ENCODE peak calls at places on chromosomes 2 and 18, in seven cellular contexts. G, C, U, W, B, T and V are unnamed samples.

GRCh38 chr2:71082402-71083252 is 14.2 kb downstream of the NAGK start:
- DNase-seq in B (no peak), C (no peak), G (no peak), W (no peak), U (no peak), T (no peak), V (no peak)

GRCh38 chr2:220393717-220394116 is 766.3 kb downstream of the SLC4A3 start:
- DNase-seq in U (no peak), G (peak; percentile 58), T (no peak), B (peak; percentile 3), C (no peak), W (no peak), V (no peak)

GRCh38 chr2:17644997-17645715 is 104.7 kb downstream of the VSNL1 start:
- DNase-seq in U (no peak), T (no peak), C (peak; percentile 33), B (no peak), W (peak; percentile 7), G (no peak), V (no peak)

GRCh38 chr2:169790581-169790980 is 8.1 kb upstream of the SSB start:
- DNase-seq in C (no peak), U (no peak), G (no peak), B (no peak), W (no peak), T (no peak), V (no peak)

GRCh38 chr2:66212749-66213148 is 222.2 kb upstream of the MEIS1 start:
- DNase-seq in G (no peak), T (no peak), U (no peak), B (no peak), W (no peak), C (no peak), V (no peak)

GRCh38 chr18:75344161-75344560 is 83.3 kb downstream of the SMIM21 start:
- DNase-seq in U (no peak), B (no peak), G (no peak), C (no peak), T (no peak), W (no peak), V (no peak)

GRCh38 chr2:101556033-101556459 is 81.1 kb upstream of the RFX8 start:
- DNase-seq in T (no peak), C (no peak), B (no peak), G (no peak), W (no peak), U (no peak), V (no peak)

GRCh38 chr2:223027442-223027841 is 24.5 kb upstream of the KCNE4 start:
- DNase-seq in W (peak; percentile 75), B (no peak), C (peak; percentile 88), T (no peak), U (no peak), G (no peak), V (peak; percentile 40)

GRCh38 chr2:201644001-201644400 is 698 bp upstream of the TMEM237 start:
- DNase-seq in T (no peak), B (no peak), U (no peak), G (no peak), C (peak; percentile 41), W (peak; percentile 36), V (no peak)

GRCh38 chr2:238425505-238425978 is 1.2 kb upstream of the ASB1 start:
- DNase-seq in B (no peak), G (no peak), C (no peak), T (no peak), W (no peak), U (no peak), V (no peak)

GRCh38 chr2:120436460-120436739 is 90.5 kb downstream of the INHBB start:
- DNase-seq in C (no peak), T (no peak), U (no peak), B (no peak), W (no peak), G (no peak), V (no peak)

GRCh38 chr2:174492963-174493431 is 6.2 kb upstream of the GPR155 start:
- DNase-seq in C (no peak), B (no peak), G (no peak), T (no peak), W (no peak), U (no peak), V (no peak)

GRCh38 chr2:98656800-98657199 is 48.4 kb downstream of the UNC50 start:
- DNase-seq in U (no peak), G (no peak), B (no peak), W (no peak), C (no peak), T (no peak), V (no peak)

GRCh38 chr2:71070294-71071025 is 2.0 kb downstream of the NAGK start:
- DNase-seq in U (no peak), W (peak; percentile 41), G (no peak), C (peak; percentile 29), B (no peak), T (peak; percentile 22), V (peak; percentile 16)

GRCh38 chr2:192087398-192087958 is 107.3 kb downstream of the TMEFF2 start:
- DNase-seq in U (no peak), T (no peak), W (no peak), B (no peak), C (peak; percentile 46), G (no peak), V (no peak)

GRCh38 chr2:18487266-18487665 is 73.2 kb downstream of the RDH14 start:
- DNase-seq in T (no peak), U (no peak), B (no peak), G (no peak), C (no peak), W (no peak), V (no peak)

GRCh38 chr18:22106536-22107292 is 62.7 kb upstream of the GATA6 start:
- DNase-seq in U (peak; percentile 57), C (peak; percentile 55), B (peak; percentile 44), G (no peak), T (no peak), W (peak; percentile 31), V (no peak)

GRCh38 chr2:25165992-25166618 is 2.3 kb downstream of the POMC start:
- DNase-seq in B (peak; percentile 60), C (peak; percentile 48), T (no peak), G (peak; percentile 25), W (peak; percentile 6), U (no peak), V (peak; percentile 77)

GRCh38 chr2:69538872-69539548 is 101.8 kb upstream of the NFU1 start:
- DNase-seq in C (no peak), G (no peak), T (no peak), B (no peak), U (no peak), W (peak; percentile 49), V (no peak)

GRCh38 chr18:54284967-54285785 is 15.9 kb downstream of the POLI start:
- DNase-seq in C (peak; percentile 76), G (no peak), U (no peak), B (no peak), W (peak; percentile 91), T (no peak), V (no peak)

GRCh38 chr2:29487967-29488550 is 372.8 kb downstream of the CLIP4 start:
- DNase-seq in B (no peak), C (peak; percentile 24), W (peak; percentile 60), T (no peak), G (no peak), U (no peak), V (no peak)

GRCh38 chr2:17160594-17160993 is 357.6 kb downstream of the RAD51AP2 start:
- DNase-seq in W (no peak), B (no peak), G (no peak), C (no peak), T (no peak), U (no peak), V (no peak)

GRCh38 chr2:18047896-18048657 is 169.6 kb downstream of the KCNS3 start:
- DNase-seq in W (peak; percentile 70), B (no peak), U (no peak), T (no peak), C (peak; percentile 45), G (no peak), V (no peak)

GRCh38 chr2:81987370-81987769 is 1682.8 kb upstream of the LRRTM1 start:
- DNase-seq in T (no peak), W (no peak), U (no peak), B (no peak), G (no peak), C (no peak), V (no peak)

GRCh38 chr2:136167721-136168470 is 49.9 kb upstream of the CXCR4 start:
- DNase-seq in T (no peak), B (no peak), U (no peak), C (no peak), G (no peak), W (no peak), V (no peak)